ENCODE peak calls at places on chromosome 20, in seven cellular contexts. A is AG10803, P is neural crest cell, Y is tibial artery, G is A673, B is GM13976, W is dorsolateral prefrontal cortex. X is an unnamed sample.

GRCh38 chr20:34713194-34713943 is 9.2 kb downstream of the TP53INP2 start:
- DNase-seq in A (peak; percentile 93), P (no peak), Y (no peak), G (peak; percentile 90), B (no peak), W (no peak), X (no peak)

GRCh38 chr20:4041748-4042411 is 26.5 kb upstream of the RNF24 start:
- DNase-seq in A (peak; percentile 86), P (no peak), Y (peak; percentile 32), G (no peak), B (no peak), W (no peak), X (no peak)

GRCh38 chr20:64063389-64064144 is 569 bp downstream of the TCEA2 start:
- DNase-seq in A (no peak), P (no peak), Y (no peak), G (peak; percentile 52), B (no peak), W (no peak), X (no peak)

GRCh38 chr20:35273449-35274171 is 4.3 kb downstream of the MMP24OS start:
- DNase-seq in A (no peak), P (no peak), Y (no peak), G (no peak), B (no peak), W (peak; percentile 92), X (no peak)

GRCh38 chr20:22414354-22414753 is 170.0 kb downstream of the FOXA2 start:
- DNase-seq in A (peak; percentile 27), P (no peak), Y (no peak), G (no peak), B (no peak), W (no peak), X (no peak)

GRCh38 chr20:57627972-57628650 is 7.9 kb upstream of the ZBP1 start:
- DNase-seq in A (peak; percentile 62), P (no peak), Y (peak; percentile 68), G (peak; percentile 9), B (peak; percentile 37), W (no peak), X (no peak)

GRCh38 chr20:36432096-36432495 is 109.2 kb upstream of the MYL9 start:
- DNase-seq in A (no peak), P (no peak), Y (no peak), G (no peak), B (no peak), W (no peak), X (no peak)

GRCh38 chr20:45347936-45348809 is at the start of gene SDC4:
- DNase-seq in A (peak; percentile 66), P (peak; percentile 31), Y (peak; percentile 53), G (peak; percentile 64), B (peak; percentile 67), W (no peak), X (no peak)

GRCh38 chr20:64168381-64169088 is 4.3 kb downstream of the MYT1 start:
- DNase-seq in A (peak; percentile 11), P (no peak), Y (no peak), G (no peak), B (no peak), W (peak; percentile 86), X (no peak)

GRCh38 chr20:9071976-9072726 is 3.3 kb downstream of the PLCB4 start:
- DNase-seq in A (no peak), P (no peak), Y (no peak), G (no peak), B (no peak), W (no peak), X (no peak)

GRCh38 chr20:62581308-62581707 is 61.0 kb upstream of the SLCO4A1 start:
- DNase-seq in A (no peak), P (no peak), Y (no peak), G (no peak), B (no peak), W (no peak), X (no peak)

GRCh38 chr20:62584671-62585512 is 57.4 kb upstream of the SLCO4A1 start:
- DNase-seq in A (no peak), P (no peak), Y (no peak), G (no peak), B (no peak), W (no peak), X (no peak)

GRCh38 chr20:62585571-62585970 is 56.7 kb upstream of the SLCO4A1 start:
- DNase-seq in A (no peak), P (no peak), Y (no peak), G (no peak), B (no peak), W (no peak), X (no peak)

GRCh38 chr20:62581806-62582205 is 60.5 kb upstream of the SLCO4A1 start:
- DNase-seq in A (no peak), P (no peak), Y (no peak), G (no peak), B (no peak), W (no peak), X (no peak)

GRCh38 chr20:62583424-62583920 is 58.8 kb upstream of the SLCO4A1 start:
- DNase-seq in A (peak; percentile 18), P (no peak), Y (no peak), G (no peak), B (no peak), W (peak; percentile 84), X (no peak)
- TF ChIP-seq CTCF in A (peak; percentile 4), P (no peak), Y (peak; percentile 32), G (peak; percentile 20), B (no peak), W (peak; percentile 23), X (no peak)

DNA sequence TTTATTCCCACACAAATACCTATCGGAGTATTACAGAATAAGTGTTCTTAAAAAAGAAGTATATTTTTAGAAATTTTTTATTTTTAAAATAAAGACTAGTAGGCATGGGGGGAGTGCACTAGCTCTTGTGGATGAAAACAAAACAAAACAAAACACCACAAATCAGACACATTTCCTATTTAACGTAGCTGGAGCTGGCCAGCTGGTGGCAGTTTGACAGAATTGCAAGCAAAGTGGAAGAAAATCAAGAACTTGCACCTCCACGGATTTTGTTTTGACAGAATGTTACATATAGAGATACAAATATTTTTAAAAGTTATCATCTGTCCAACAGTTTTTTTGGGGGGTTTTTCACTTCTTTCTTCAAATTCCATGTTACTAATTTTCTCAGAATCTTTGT is 63.6 kb upstream of the SNRPB2 start:
- DNase-seq in A (no peak), P (no peak), Y (no peak), G (no peak), B (no peak), W (no peak), X (no peak)
- TF ChIP-seq CTCF in A (peak; percentile 4), P (peak; percentile 48), Y (no peak), G (peak; percentile 38), B (no peak), W (no peak), X (no peak)

GRCh38 chr20:48217191-48217590 is 431.9 kb upstream of the SULF2 start:
- DNase-seq in A (no peak), P (no peak), Y (no peak), G (no peak), B (no peak), W (no peak), X (no peak)

GRCh38 chr20:48215536-48215935 is 430.3 kb upstream of the SULF2 start:
- DNase-seq in A (no peak), P (no peak), Y (no peak), G (no peak), B (no peak), W (no peak), X (no peak)

GRCh38 chr20:48212806-48213509 is 427.7 kb upstream of the SULF2 start:
- DNase-seq in A (no peak), P (no peak), Y (no peak), G (no peak), B (no peak), W (no peak), X (no peak)

GRCh38 chr20:48211847-48212246 is 426.6 kb upstream of the SULF2 start:
- DNase-seq in A (no peak), P (no peak), Y (no peak), G (no peak), B (no peak), W (no peak), X (no peak)

DNA sequence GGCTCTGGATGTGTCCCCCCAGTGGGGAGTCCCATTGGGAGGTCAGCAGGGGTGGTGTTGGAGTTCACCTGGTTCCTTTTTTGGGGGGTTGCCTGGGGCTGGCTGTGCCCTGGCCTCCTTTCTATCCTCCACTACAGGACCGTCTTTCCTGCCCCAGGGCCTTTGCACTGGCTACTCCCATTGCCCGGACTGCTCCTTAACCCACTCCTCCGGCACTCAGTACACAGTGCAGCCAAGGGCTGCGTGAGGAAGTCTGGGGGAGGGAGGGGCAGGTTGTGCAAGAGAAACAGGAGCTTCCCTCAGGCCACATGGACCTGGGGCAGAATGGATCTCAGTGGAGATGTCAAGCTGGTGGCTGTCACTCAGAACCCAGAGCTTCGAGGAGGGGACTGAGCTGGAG is 429.3 kb upstream of the SULF2 start:
- DNase-seq in A (no peak), P (no peak), Y (no peak), G (no peak), B (no peak), W (no peak), X (no peak)
- TF ChIP-seq CTCF in A (no peak), P (no peak), Y (no peak), G (no peak), B (no peak), W (no peak), X (no peak)

GRCh38 chr20:24370911-24371695 is 98.3 kb upstream of the SYNDIG1 start:
- DNase-seq in A (no peak), P (no peak), Y (no peak), G (no peak), B (no peak), W (no peak), X (no peak)
- TF ChIP-seq CTCF in A (no peak), P (no peak), Y (no peak), G (no peak), B (no peak), W (no peak), X (no peak)